ENCODE peak calls at places on chromosome 20, in six cellular contexts. One of them, this sample, is unnamed.

GRCh38 chr20:16571333-16571732 is 1.9 kb downstream of the KIF16B start:
- DNase-seq in Caco-2: no peak
- DNase-seq in A673: no peak
- DNase-seq in ovary: no peak
- DNase-seq in heart right ventricle: no peak
- DNase-seq in Peyer's patch: no peak
- DNase-seq in this sample: no peak

GRCh38 chr20:1811621-1812498 is 83.3 kb upstream of the SIRPA start:
- DNase-seq in heart right ventricle: no peak
- DNase-seq in Caco-2: no peak
- DNase-seq in Peyer's patch: no peak
- DNase-seq in ovary: no peak
- DNase-seq in A673: no peak
- DNase-seq in this sample: no peak

GRCh38 chr20:21179796-21180195 is 53.9 kb downstream of the KIZ start:
- DNase-seq in Caco-2: no peak
- DNase-seq in heart right ventricle: no peak
- DNase-seq in A673: no peak
- DNase-seq in ovary: no peak
- DNase-seq in Peyer's patch: no peak
- DNase-seq in this sample: peak

GRCh38 chr20:36462440-36463211 is 78.7 kb upstream of the MYL9 start:
- DNase-seq in heart right ventricle: peak
- DNase-seq in ovary: peak
- DNase-seq in A673: no peak
- DNase-seq in Peyer's patch: peak
- DNase-seq in Caco-2: no peak
- DNase-seq in this sample: no peak

GRCh38 chr20:49505518-49505917 is 23.1 kb upstream of the KCNB1 start:
- DNase-seq in Peyer's patch: no peak
- DNase-seq in Caco-2: peak
- DNase-seq in ovary: no peak
- DNase-seq in A673: peak
- DNase-seq in heart right ventricle: peak
- DNase-seq in this sample: peak

GRCh38 chr20:58649288-58650180 is 1.5 kb upstream of the STX16 start:
- DNase-seq in ovary: peak
- DNase-seq in Peyer's patch: peak
- DNase-seq in Caco-2: no peak
- DNase-seq in A673: no peak
- DNase-seq in heart right ventricle: peak
- DNase-seq in this sample: no peak

GRCh38 chr20:37359331-37359730 is 13.4 kb downstream of the SRC start:
- DNase-seq in A673: no peak
- DNase-seq in Peyer's patch: peak
- DNase-seq in heart right ventricle: no peak
- DNase-seq in ovary: no peak
- DNase-seq in Caco-2: no peak
- DNase-seq in this sample: no peak

GRCh38 chr20:59525500-59526241 is 78.7 kb upstream of the PHACTR3 start:
- DNase-seq in Caco-2: peak
- DNase-seq in A673: peak
- DNase-seq in heart right ventricle: peak
- DNase-seq in ovary: peak
- DNase-seq in Peyer's patch: peak
- DNase-seq in this sample: peak

GRCh38 chr20:17505664-17506517 is 25.3 kb downstream of the BFSP1 start:
- DNase-seq in Peyer's patch: peak
- DNase-seq in A673: peak
- DNase-seq in Caco-2: no peak
- DNase-seq in ovary: no peak
- DNase-seq in heart right ventricle: no peak
- DNase-seq in this sample: peak

GRCh38 chr20:53331151-53331973 is 262.3 kb downstream of the ZNF217 start:
- DNase-seq in A673: peak
- DNase-seq in Caco-2: peak
- DNase-seq in ovary: no peak
- DNase-seq in Peyer's patch: no peak
- DNase-seq in heart right ventricle: peak
- DNase-seq in this sample: peak

GRCh38 chr20:32536861-32537656 is 48.1 kb downstream of the NOL4L start:
- DNase-seq in A673: no peak
- DNase-seq in ovary: peak
- DNase-seq in Caco-2: peak
- DNase-seq in Peyer's patch: peak
- DNase-seq in heart right ventricle: no peak
- DNase-seq in this sample: no peak

GRCh38 chr20:6588296-6588695 is 179.2 kb upstream of the BMP2 start:
- DNase-seq in ovary: no peak
- DNase-seq in heart right ventricle: no peak
- DNase-seq in Caco-2: no peak
- DNase-seq in Peyer's patch: no peak
- DNase-seq in A673: no peak
- DNase-seq in this sample: peak

GRCh38 chr20:8480597-8480996 is 348.5 kb downstream of the PLCB1 start:
- DNase-seq in A673: no peak
- DNase-seq in Caco-2: no peak
- DNase-seq in heart right ventricle: no peak
- DNase-seq in ovary: no peak
- DNase-seq in Peyer's patch: no peak
- DNase-seq in this sample: no peak

GRCh38 chr20:24013953-24014352 is 25.4 kb upstream of the GGTLC1 start:
- DNase-seq in Peyer's patch: no peak
- DNase-seq in ovary: no peak
- DNase-seq in heart right ventricle: no peak
- DNase-seq in Caco-2: no peak
- DNase-seq in A673: no peak
- DNase-seq in this sample: no peak

GRCh38 chr20:18057106-18057993 is at the start of gene OVOL2:
- DNase-seq in A673: no peak
- DNase-seq in Peyer's patch: peak
- DNase-seq in ovary: no peak
- DNase-seq in heart right ventricle: no peak
- DNase-seq in Caco-2: peak
- DNase-seq in this sample: peak

GRCh38 chr20:8432435-8433148 is 300.5 kb downstream of the PLCB1 start:
- DNase-seq in Caco-2: no peak
- DNase-seq in heart right ventricle: peak
- DNase-seq in Peyer's patch: no peak
- DNase-seq in ovary: no peak
- DNase-seq in A673: no peak
- DNase-seq in this sample: peak

GRCh38 chr20:25484911-25485511 is 77.5 kb downstream of the GINS1 start:
- DNase-seq in A673: no peak
- DNase-seq in ovary: no peak
- DNase-seq in Caco-2: no peak
- DNase-seq in Peyer's patch: no peak
- DNase-seq in heart right ventricle: no peak
- DNase-seq in this sample: peak

GRCh38 chr20:10521068-10521834 is 86.1 kb downstream of the SLX4IP start:
- DNase-seq in A673: peak
- DNase-seq in Peyer's patch: no peak
- DNase-seq in Caco-2: no peak
- DNase-seq in heart right ventricle: no peak
- DNase-seq in ovary: no peak
- DNase-seq in this sample: peak

GRCh38 chr20:1802385-1803215 is 92.6 kb upstream of the SIRPA start:
- DNase-seq in heart right ventricle: peak
- DNase-seq in A673: peak
- DNase-seq in ovary: peak
- DNase-seq in Caco-2: peak
- DNase-seq in Peyer's patch: peak
- DNase-seq in this sample: peak

GRCh38 chr20:38728911-38729642 is 4.8 kb downstream of the SLC32A1 start:
- DNase-seq in Caco-2: no peak
- DNase-seq in heart right ventricle: no peak
- DNase-seq in ovary: no peak
- DNase-seq in Peyer's patch: no peak
- DNase-seq in A673: no peak
- DNase-seq in this sample: no peak

GRCh38 chr20:855466-856360 is 22.2 kb downstream of the FAM110A start:
- DNase-seq in heart right ventricle: no peak
- DNase-seq in Caco-2: no peak
- DNase-seq in Peyer's patch: no peak
- DNase-seq in A673: no peak
- DNase-seq in ovary: no peak
- DNase-seq in this sample: no peak

GRCh38 chr20:58131111-58131510 is 97.3 kb downstream of the ANKRD60 start:
- DNase-seq in ovary: peak
- DNase-seq in Caco-2: no peak
- DNase-seq in A673: no peak
- DNase-seq in Peyer's patch: no peak
- DNase-seq in heart right ventricle: peak
- DNase-seq in this sample: peak

GRCh38 chr20:37233471-37234253 is 28.0 kb downstream of the GHRH start:
- DNase-seq in heart right ventricle: no peak
- DNase-seq in ovary: no peak
- DNase-seq in Caco-2: no peak
- DNase-seq in Peyer's patch: peak
- DNase-seq in A673: no peak
- DNase-seq in this sample: no peak

GRCh38 chr20:20733943-20734342 is 21.5 kb upstream of the RALGAPA2 start:
- DNase-seq in Peyer's patch: no peak
- DNase-seq in ovary: no peak
- DNase-seq in Caco-2: no peak
- DNase-seq in A673: no peak
- DNase-seq in heart right ventricle: no peak
- DNase-seq in this sample: no peak

GRCh38 chr20:19867940-19868371 is 109.9 kb downstream of the RIN2 start:
- DNase-seq in A673: no peak
- DNase-seq in Caco-2: no peak
- DNase-seq in ovary: no peak
- DNase-seq in heart right ventricle: peak
- DNase-seq in Peyer's patch: no peak
- DNase-seq in this sample: no peak

GRCh38 chr20:17796096-17796563 is 96.4 kb downstream of the BANF2 start:
- DNase-seq in Caco-2: no peak
- DNase-seq in ovary: peak
- DNase-seq in A673: no peak
- DNase-seq in Peyer's patch: no peak
- DNase-seq in heart right ventricle: peak
- DNase-seq in this sample: peak

GRCh38 chr20:37914672-37915433 is 11.9 kb downstream of the VSTM2L start:
- DNase-seq in heart right ventricle: no peak
- DNase-seq in A673: peak
- DNase-seq in ovary: no peak
- DNase-seq in Caco-2: no peak
- DNase-seq in Peyer's patch: no peak
- DNase-seq in this sample: peak

GRCh38 chr20:59165794-59166709 is 2.4 kb downstream of the ZNF831 start:
- DNase-seq in A673: no peak
- DNase-seq in ovary: no peak
- DNase-seq in heart right ventricle: no peak
- DNase-seq in Caco-2: no peak
- DNase-seq in Peyer's patch: peak
- DNase-seq in this sample: no peak

GRCh38 chr20:6940052-6940451 is 172.6 kb downstream of the BMP2 start:
- DNase-seq in Caco-2: peak
- DNase-seq in A673: peak
- DNase-seq in Peyer's patch: no peak
- DNase-seq in ovary: no peak
- DNase-seq in heart right ventricle: peak
- DNase-seq in this sample: peak

GRCh38 chr20:59948828-59949720 is 8.9 kb downstream of the FAM217B start:
- DNase-seq in Caco-2: peak
- DNase-seq in ovary: no peak
- DNase-seq in A673: peak
- DNase-seq in Peyer's patch: no peak
- DNase-seq in heart right ventricle: peak
- DNase-seq in this sample: peak

GRCh38 chr20:22402990-22403859 is 181.1 kb downstream of the FOXA2 start:
- DNase-seq in Peyer's patch: no peak
- DNase-seq in heart right ventricle: no peak
- DNase-seq in A673: no peak
- DNase-seq in Caco-2: peak
- DNase-seq in ovary: no peak
- DNase-seq in this sample: peak
- H3K4me3 ChIP-seq in Peyer's patch: peak
- H3K4me3 ChIP-seq in heart right ventricle: peak
- H3K4me3 ChIP-seq in A673: no peak
- H3K4me3 ChIP-seq in Caco-2: peak
- H3K4me3 ChIP-seq in ovary: peak
- H3K4me3 ChIP-seq in this sample: peak

GRCh38 chr20:50628326-50628725 is 63.0 kb downstream of the RIPOR3 start:
- DNase-seq in Caco-2: no peak
- DNase-seq in heart right ventricle: no peak
- DNase-seq in A673: peak
- DNase-seq in Peyer's patch: no peak
- DNase-seq in ovary: no peak
- DNase-seq in this sample: no peak
- TF ChIP-seq CTCF in Caco-2: no peak
- TF ChIP-seq CTCF in heart right ventricle: no peak
- TF ChIP-seq CTCF in A673: no peak
- TF ChIP-seq CTCF in Peyer's patch: no peak
- TF ChIP-seq CTCF in ovary: no peak
- TF ChIP-seq CTCF in this sample: no peak

DNA sequence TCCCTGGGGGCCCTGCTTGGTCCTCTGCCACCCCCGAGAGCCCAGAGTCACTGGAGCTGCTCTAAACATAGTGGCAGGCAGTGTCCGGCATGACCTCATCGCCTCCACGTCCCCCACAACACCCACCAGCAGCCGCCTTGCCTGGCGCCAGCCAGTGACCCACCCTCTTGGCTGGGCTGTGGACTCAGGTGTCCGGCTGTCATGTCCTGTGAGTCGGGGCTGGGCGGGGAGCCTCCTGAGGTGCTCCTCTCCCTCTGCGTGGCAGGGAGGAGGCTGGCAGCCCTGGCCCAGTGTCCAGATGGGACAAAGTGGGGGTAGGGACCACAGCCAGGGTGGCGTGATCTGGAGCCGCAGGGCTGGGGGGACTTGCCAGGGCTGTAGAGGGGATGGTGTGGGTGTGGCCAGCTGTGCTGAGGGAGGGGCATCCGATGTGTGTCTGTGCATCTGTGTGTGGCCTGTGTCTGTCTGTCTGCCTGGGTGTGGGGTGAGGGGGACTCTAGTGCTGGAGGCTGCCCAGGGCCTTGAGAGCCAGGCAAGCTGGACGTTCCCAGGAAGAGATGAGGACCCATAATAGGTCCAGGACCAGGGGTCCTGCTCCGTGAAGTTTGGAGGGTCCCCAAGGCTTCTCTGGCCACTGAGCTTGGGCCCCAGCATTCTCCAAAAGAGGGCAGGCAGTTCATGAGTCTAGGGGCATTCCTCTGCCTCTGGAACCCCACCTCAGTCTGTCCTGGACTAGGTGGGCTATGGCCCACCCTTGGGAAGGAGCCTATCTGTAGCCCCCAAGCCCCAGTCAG is 2.3 kb upstream of the SOX18 start:
- DNase-seq in Peyer's patch: no peak
- DNase-seq in heart right ventricle: peak
- DNase-seq in A673: no peak
- DNase-seq in Caco-2: no peak
- DNase-seq in ovary: no peak
- DNase-seq in this sample: no peak
- H3K4me3 ChIP-seq in Peyer's patch: no peak
- H3K4me3 ChIP-seq in heart right ventricle: peak
- H3K4me3 ChIP-seq in A673: no peak
- H3K4me3 ChIP-seq in Caco-2: no peak
- H3K4me3 ChIP-seq in ovary: no peak
- H3K4me3 ChIP-seq in this sample: no peak

GRCh38 chr20:62327726-62328495 is 25.1 kb downstream of the ADRM1 start:
- DNase-seq in heart right ventricle: no peak
- DNase-seq in Peyer's patch: no peak
- DNase-seq in A673: no peak
- DNase-seq in ovary: no peak
- DNase-seq in Caco-2: no peak
- DNase-seq in this sample: no peak
- TF ChIP-seq CTCF in heart right ventricle: no peak
- TF ChIP-seq CTCF in Peyer's patch: no peak
- TF ChIP-seq CTCF in A673: no peak
- TF ChIP-seq CTCF in ovary: no peak
- TF ChIP-seq CTCF in Caco-2: no peak
- TF ChIP-seq CTCF in this sample: no peak

This sample was measured in choroid plexus epithelial cell.